ENCODE peak calls at places on chromosomes 16 and 17, in ten cellular contexts. U is stimulated activated CD8-positive, alpha-beta memory T cell treated with anti-CD3 and anti-CD28 coated beads, Interleukin-2, amount 100 ng/mL, for 48 hours; W is BJ; B is effector CD4-positive, alpha-beta T cell; D is GM23248; Y is head of caudate nucleus; C is AG04449; L is keratinocyte; O is naive thymus-derived CD4-positive, alpha-beta T cell; X is sigmoid colon. Q is an unnamed sample.

GRCh38 chr16:177394-177822 is 928 bp downstream of the HBA1 start:
- DNase-seq in U (no peak), W (no peak), B (no peak), D (peak), Y (no peak), C (no peak), L (no peak), O (no peak), X (no peak), Q (no peak)

GRCh38 chr17:80051681-80052080 is 15.2 kb downstream of the CCDC40 start:
- DNase-seq in U (no peak), W (no peak), B (no peak), D (no peak), Y (no peak), C (no peak), L (no peak), O (no peak), X (no peak), Q (no peak)

GRCh38 chr17:14760212-14760611 is 459.3 kb downstream of the HS3ST3B1 start:
- DNase-seq in U (no peak), W (no peak), B (no peak), D (no peak), Y (no peak), C (no peak), L (no peak), O (no peak), X (no peak), Q (no peak)

GRCh38 chr17:3804503-3804931 is 3.5 kb upstream of the ITGAE start:
- DNase-seq in U (no peak), W (no peak), B (no peak), D (no peak), Y (no peak), C (no peak), L (no peak), O (no peak), X (no peak), Q (no peak)

GRCh38 chr17:31469959-31470358 is 78.5 kb downstream of the RAB11FIP4 start:
- DNase-seq in U (no peak), W (no peak), B (no peak), D (no peak), Y (no peak), C (no peak), L (no peak), O (no peak), X (no peak), Q (no peak)

GRCh38 chr16:87583453-87584131 is 18.7 kb upstream of the JPH3 start:
- DNase-seq in U (no peak), W (no peak), B (no peak), D (peak), Y (no peak), C (no peak), L (no peak), O (no peak), X (no peak), Q (no peak)

GRCh38 chr16:88464447-88465318 is 11.6 kb downstream of the ZFPM1 start:
- DNase-seq in U (no peak), W (no peak), B (no peak), D (no peak), Y (no peak), C (no peak), L (no peak), O (no peak), X (no peak), Q (no peak)

GRCh38 chr16:77869997-77870813 is 81.8 kb downstream of the VAT1L start:
- DNase-seq in U (no peak), W (no peak), B (no peak), D (peak), Y (no peak), C (no peak), L (no peak), O (no peak), X (no peak), Q (peak)

GRCh38 chr16:68658258-68658973 is 13.3 kb downstream of the CDH3 start:
- DNase-seq in U (no peak), W (peak), B (no peak), D (peak), Y (no peak), C (peak), L (peak), O (no peak), X (no peak), Q (no peak)

GRCh38 chr17:49646391-49647255 is 31.3 kb downstream of the SPOP start:
- DNase-seq in U (peak), W (peak), B (no peak), D (peak), Y (no peak), C (peak), L (peak), O (peak), X (peak), Q (no peak)

GRCh38 chr16:84839956-84840355 is 20.2 kb downstream of the CRISPLD2 start:
- DNase-seq in U (no peak), W (no peak), B (no peak), D (peak), Y (no peak), C (no peak), L (no peak), O (no peak), X (no peak), Q (no peak)

GRCh38 chr17:62405451-62405850 is 18.2 kb upstream of the METTL2A start:
- DNase-seq in U (no peak), W (no peak), B (no peak), D (no peak), Y (no peak), C (no peak), L (no peak), O (no peak), X (no peak), Q (no peak)

GRCh38 chr16:31664683-31665482 is 137.2 kb downstream of the AHSP start:
- DNase-seq in U (no peak), W (no peak), B (no peak), D (peak), Y (no peak), C (peak), L (peak), O (no peak), X (no peak), Q (no peak)

GRCh38 chr16:53744449-53744848 is 40.5 kb downstream of the FTO start:
- DNase-seq in U (no peak), W (no peak), B (no peak), D (no peak), Y (peak), C (no peak), L (no peak), O (peak), X (no peak), Q (no peak)

GRCh38 chr16:77599793-77600415 is 122.4 kb upstream of the NUDT7 start:
- DNase-seq in U (no peak), W (no peak), B (no peak), D (peak), Y (peak), C (no peak), L (no peak), O (no peak), X (no peak), Q (no peak)

GRCh38 chr17:41894791-41895331 is 23.9 kb downstream of the ACLY start:
- DNase-seq in U (no peak), W (peak), B (no peak), D (peak), Y (no peak), C (peak), L (no peak), O (no peak), X (peak), Q (no peak)

GRCh38 chr16:57263585-57264351 is 18.7 kb downstream of the ARL2BP start:
- DNase-seq in U (no peak), W (no peak), B (no peak), D (no peak), Y (no peak), C (no peak), L (no peak), O (no peak), X (peak), Q (no peak)

GRCh38 chr17:12964162-12964561 is 53.7 kb downstream of the ELAC2 start:
- DNase-seq in U (no peak), W (no peak), B (no peak), D (no peak), Y (no peak), C (no peak), L (no peak), O (no peak), X (no peak), Q (no peak)

GRCh38 chr17:82098939-82099765 is 1.1 kb upstream of the FASN start:
- DNase-seq in U (no peak), W (no peak), B (no peak), D (no peak), Y (no peak), C (no peak), L (no peak), O (peak), X (no peak), Q (no peak)

GRCh38 chr17:74408262-74408661 is 23.6 kb upstream of the GPRC5C start:
- DNase-seq in U (no peak), W (no peak), B (no peak), D (peak), Y (no peak), C (no peak), L (no peak), O (no peak), X (no peak), Q (no peak)

GRCh38 chr16:49280861-49281331 is 742 bp downstream of the CBLN1 start:
- DNase-seq in U (no peak), W (no peak), B (no peak), D (no peak), Y (no peak), C (no peak), L (no peak), O (no peak), X (no peak), Q (no peak)

GRCh38 chr17:17355426-17355825 is 52.3 kb downstream of the NT5M start:
- DNase-seq in U (no peak), W (no peak), B (no peak), D (no peak), Y (no peak), C (no peak), L (no peak), O (no peak), X (peak), Q (no peak)

GRCh38 chr16:2769100-2769529 is 8.0 kb downstream of the ELOB start:
- DNase-seq in U (no peak), W (no peak), B (no peak), D (no peak), Y (no peak), C (no peak), L (no peak), O (no peak), X (no peak), Q (no peak)

Q was measured in globus pallidus.